ENCODE peak calls at places on chromosomes 3 and 15, in five cellular contexts. D, G, I, L and Q are unnamed samples.
A peak's percentile ranks its signal among the peaks of the same experiment; 100 is the strongest.

GRCh38 chr3:188720636-188721035 is 451.1 kb upstream of the TPRG1 start:
- DNase-seq in D (no peak), G (peak; percentile 43), I (no peak), L (no peak), Q (peak; percentile 44)

GRCh38 chr3:111989061-111989678 is 9.6 kb upstream of the TAGLN3 start:
- DNase-seq in D (no peak), G (peak; percentile 78), I (peak; percentile 74), L (no peak), Q (peak; percentile 80)

GRCh38 chr15:101161656-101162055 is 90.2 kb downstream of the CHSY1 start:
- DNase-seq in D (no peak), G (no peak), I (no peak), L (no peak), Q (no peak)

GRCh38 chr15:101807345-101807945 is 4.1 kb downstream of the OR4F6 start:
- DNase-seq in D (no peak), G (peak; percentile 49), I (no peak), L (no peak), Q (peak; percentile 89)

GRCh38 chr3:170154084-170154483 is 27.4 kb downstream of the PHC3 start:
- DNase-seq in D (no peak), G (no peak), I (no peak), L (no peak), Q (peak; percentile 60)

GRCh38 chr3:71658131-71658530 is 67.1 kb downstream of the EIF4E3 start:
- DNase-seq in D (no peak), G (no peak), I (no peak), L (no peak), Q (peak; percentile 26)

GRCh38 chr3:63385629-63386028 is 107.5 kb downstream of the SYNPR start:
- DNase-seq in D (no peak), G (no peak), I (no peak), L (no peak), Q (no peak)

GRCh38 chr15:79505956-79506355 is 73.8 kb downstream of the MINAR1 start:
- DNase-seq in D (no peak), G (no peak), I (peak; percentile 5), L (no peak), Q (no peak)

GRCh38 chr15:57675481-57676181 is 30.9 kb upstream of the POLR2M start:
- DNase-seq in D (no peak), G (no peak), I (peak; percentile 89), L (no peak), Q (no peak)

DNA sequence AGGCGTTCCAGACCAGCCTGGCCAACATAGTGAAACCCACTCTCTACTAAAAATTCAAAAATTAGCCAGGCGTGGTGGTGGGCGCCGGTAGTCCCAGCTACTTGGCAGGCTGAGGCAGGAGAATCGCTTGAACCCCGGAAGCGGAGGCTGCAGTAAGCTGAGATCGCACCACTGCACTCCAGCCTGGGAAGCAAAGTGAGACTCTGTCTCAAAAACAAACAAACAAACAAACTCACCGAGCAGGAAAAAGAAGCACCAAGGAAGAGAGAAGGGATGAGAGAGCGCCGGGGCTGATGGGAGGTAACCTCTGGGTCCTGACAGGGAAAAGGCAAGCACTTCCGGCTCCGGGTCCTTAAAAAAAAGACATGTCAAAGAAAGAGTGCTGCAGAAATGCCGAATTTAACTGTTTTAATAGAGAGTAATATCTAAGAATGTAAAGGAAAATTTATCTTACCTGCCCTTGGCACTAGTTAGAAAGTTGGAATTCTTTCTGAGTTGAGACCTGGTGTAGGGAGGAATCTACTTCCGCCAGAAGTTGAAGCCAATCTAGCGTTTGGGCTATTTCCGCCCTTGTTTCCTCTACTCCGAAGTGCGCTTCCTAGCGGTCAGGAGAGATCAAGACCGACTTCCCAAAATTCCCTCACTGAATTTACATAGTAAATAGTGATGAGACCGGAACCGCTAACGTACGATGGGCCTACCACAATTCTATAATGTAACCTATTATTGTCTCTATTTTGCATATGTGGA is 29.1 kb downstream of the EFCAB12 start:
- DNase-seq in D (peak; percentile 87), G (peak; percentile 98), I (peak; percentile 99), L (peak; percentile 85), Q (peak; percentile 97)
- H2BK5ac ChIP-seq in D (no peak overlapping the region), G (peak overlapping the region; percentile 51), I (peak overlapping the region; percentile 47), L (no peak overlapping the region), Q (peak overlapping the region; percentile 96)

DNA sequence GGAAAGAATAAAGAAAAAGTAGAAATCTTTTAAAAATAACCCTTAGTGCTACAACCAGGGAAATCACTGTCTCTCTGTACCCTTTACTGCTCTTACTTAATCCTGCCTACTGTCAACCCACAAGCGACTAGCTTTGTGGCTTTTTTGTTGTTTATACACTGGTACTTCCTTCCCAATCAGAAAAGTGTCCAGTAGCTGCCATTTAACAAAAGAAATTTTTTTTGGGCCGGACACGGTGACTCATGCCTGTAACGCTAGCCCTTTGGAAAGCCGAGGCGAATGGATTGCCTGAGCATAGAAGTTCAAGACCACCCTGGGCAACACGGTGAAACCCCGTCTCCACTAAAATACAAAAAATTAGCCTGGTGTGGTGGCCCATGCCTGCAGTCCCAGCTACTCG is 13.8 kb upstream of the FAM219B start:
- DNase-seq in D (no peak), G (peak; percentile 19), I (no peak), L (no peak), Q (no peak)
- H2AFZ ChIP-seq in D (no peak overlapping the region), G (no peak overlapping the region), I (no peak overlapping the region), L (no peak overlapping the region), Q (no peak overlapping the region)

GRCh38 chr15:29698030-29698701 is 124.1 kb downstream of the TJP1 start:
- DNase-seq in D (no peak), G (peak; percentile 96), I (peak; percentile 17), L (no peak), Q (peak; percentile 94)
- H2BK5ac ChIP-seq in D (no peak overlapping the region), G (no peak overlapping the region), I (peak overlapping the region; percentile 11), L (no peak overlapping the region), Q (no peak overlapping the region)

DNA sequence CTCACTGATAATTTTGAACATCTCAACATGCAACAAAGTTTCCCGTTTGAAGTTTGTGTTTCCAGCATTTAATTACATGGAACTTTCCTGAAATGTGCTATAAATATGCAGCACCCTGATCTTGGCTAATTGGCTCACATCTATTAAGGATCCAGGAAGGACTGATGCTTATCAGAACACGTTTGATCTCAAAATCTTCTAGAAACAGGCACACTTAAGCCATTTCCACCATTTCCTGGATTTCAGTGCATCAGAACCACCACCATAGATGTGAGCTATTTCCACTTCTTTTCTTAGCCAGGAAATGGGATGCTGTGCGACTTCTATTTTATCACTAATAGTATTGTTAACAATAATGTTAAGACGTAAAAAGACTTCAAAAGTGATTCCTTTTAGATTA is 228.9 kb downstream of the FEZF2 start:
- DNase-seq in D (no peak), G (no peak), I (no peak), L (no peak), Q (no peak)
- H2AFZ ChIP-seq in D (no peak overlapping the region), G (no peak overlapping the region), I (no peak overlapping the region), L (no peak overlapping the region), Q (no peak overlapping the region)

DNA sequence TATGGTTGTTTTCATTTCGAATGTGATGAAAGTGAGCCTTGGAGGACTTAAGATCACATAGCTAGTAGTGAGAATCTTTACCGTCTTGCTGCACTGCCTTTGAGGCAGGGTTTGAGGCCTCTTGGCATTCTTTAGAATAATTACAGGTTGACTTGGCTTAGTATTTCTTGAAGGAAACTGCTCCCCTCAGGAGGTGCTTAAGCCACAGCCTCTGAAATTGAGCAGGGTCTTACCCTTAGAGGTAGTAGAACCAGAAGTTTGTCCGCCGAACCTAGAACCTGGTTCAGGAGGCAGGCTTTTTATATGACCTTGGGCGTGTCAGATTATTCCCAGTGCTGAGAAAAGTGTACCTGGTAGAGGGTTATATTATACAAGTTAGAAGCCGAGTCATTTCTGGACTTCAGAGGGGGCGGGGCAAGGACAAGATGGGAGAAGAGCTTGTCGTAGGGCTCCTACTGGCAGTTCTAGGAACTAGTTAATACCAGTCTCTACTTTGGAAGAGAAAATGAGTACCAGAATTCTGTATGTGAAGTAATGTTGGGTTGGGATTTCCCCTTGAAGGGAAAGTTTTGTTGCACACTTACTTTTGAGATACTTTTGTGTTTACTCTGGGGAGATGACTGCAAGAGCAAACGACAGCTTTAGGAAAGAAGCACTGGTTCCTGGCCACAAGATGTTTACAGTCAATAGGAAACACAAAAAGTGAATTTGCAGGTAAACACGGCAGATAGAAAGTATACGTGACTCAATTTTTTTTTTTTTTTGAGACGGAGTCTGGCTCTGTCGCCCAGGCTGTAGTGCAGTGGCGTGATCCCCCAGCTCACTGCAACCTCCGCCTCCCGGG is 1.3 kb downstream of the TFG start:
- DNase-seq in D (peak; percentile 9), G (peak; percentile 92), I (peak; percentile 84), L (peak; percentile 33), Q (peak; percentile 77)
- H2BK5ac ChIP-seq in D (no peak overlapping the region), G (no peak overlapping the region), I (no peak overlapping the region), L (no peak overlapping the region), Q (peak overlapping the region; percentile 84)